ENCODE peak calls at places on chromosome 10, in five cellular contexts. One of them, this sample, is unnamed.

GRCh38 chr10:69101451-69102095 is 13.7 kb downstream of the SRGN start:
- DNase-seq in trophoblast cell: peak; percentile 31
- DNase-seq in H1: no peak
- DNase-seq in neuronal stem cell: no peak
- DNase-seq in mesenchymal stem cell: peak; percentile 9
- DNase-seq in this sample: no peak

GRCh38 chr10:121167534-121168243 is 316.5 kb downstream of the WDR11 start:
- DNase-seq in H1: no peak
- DNase-seq in neuronal stem cell: no peak
- DNase-seq in trophoblast cell: peak; percentile 45
- DNase-seq in mesenchymal stem cell: no peak
- DNase-seq in this sample: no peak

GRCh38 chr10:101687088-101687487 is 7.9 kb downstream of the FBXW4 start:
- DNase-seq in trophoblast cell: no peak
- DNase-seq in H1: no peak
- DNase-seq in mesenchymal stem cell: no peak
- DNase-seq in neuronal stem cell: no peak
- DNase-seq in this sample: no peak

GRCh38 chr10:1553951-1554350 is 183.4 kb downstream of the ADARB2 start:
- DNase-seq in H1: no peak
- DNase-seq in neuronal stem cell: no peak
- DNase-seq in trophoblast cell: no peak
- DNase-seq in mesenchymal stem cell: no peak
- DNase-seq in this sample: no peak

GRCh38 chr10:132158122-132158741 is 28.5 kb upstream of the DPYSL4 start:
- DNase-seq in mesenchymal stem cell: no peak
- DNase-seq in neuronal stem cell: peak; percentile 15
- DNase-seq in trophoblast cell: no peak
- DNase-seq in H1: no peak
- DNase-seq in this sample: peak; percentile 47

GRCh38 chr10:13990918-13991317 is 339.8 kb downstream of the FRMD4A start:
- DNase-seq in mesenchymal stem cell: no peak
- DNase-seq in trophoblast cell: no peak
- DNase-seq in H1: no peak
- DNase-seq in neuronal stem cell: no peak
- DNase-seq in this sample: no peak

GRCh38 chr10:98326621-98327027 is 58.6 kb upstream of the LOXL4 start:
- DNase-seq in H1: no peak
- DNase-seq in trophoblast cell: no peak
- DNase-seq in mesenchymal stem cell: no peak
- DNase-seq in neuronal stem cell: no peak
- DNase-seq in this sample: no peak

GRCh38 chr10:16901102-16901501 is 83.9 kb upstream of the RSU1 start:
- DNase-seq in neuronal stem cell: no peak
- DNase-seq in mesenchymal stem cell: no peak
- DNase-seq in H1: peak; percentile 9
- DNase-seq in trophoblast cell: no peak
- DNase-seq in this sample: peak; percentile 43

GRCh38 chr10:35579116-35579515 is 26.0 kb upstream of the GJD4 start:
- DNase-seq in neuronal stem cell: no peak
- DNase-seq in trophoblast cell: no peak
- DNase-seq in H1: no peak
- DNase-seq in mesenchymal stem cell: no peak
- DNase-seq in this sample: no peak

GRCh38 chr10:27844223-27844622 is 98.6 kb upstream of the MKX start:
- DNase-seq in trophoblast cell: no peak
- DNase-seq in H1: no peak
- DNase-seq in mesenchymal stem cell: no peak
- DNase-seq in neuronal stem cell: no peak
- DNase-seq in this sample: no peak
- H2BK12ac ChIP-seq in trophoblast cell: no peak overlapping the region
- H2BK12ac ChIP-seq in H1: no peak overlapping the region
- H2BK12ac ChIP-seq in mesenchymal stem cell: no peak overlapping the region
- H2BK12ac ChIP-seq in neuronal stem cell: no peak overlapping the region
- H2BK12ac ChIP-seq in this sample: no peak overlapping the region

DNA sequence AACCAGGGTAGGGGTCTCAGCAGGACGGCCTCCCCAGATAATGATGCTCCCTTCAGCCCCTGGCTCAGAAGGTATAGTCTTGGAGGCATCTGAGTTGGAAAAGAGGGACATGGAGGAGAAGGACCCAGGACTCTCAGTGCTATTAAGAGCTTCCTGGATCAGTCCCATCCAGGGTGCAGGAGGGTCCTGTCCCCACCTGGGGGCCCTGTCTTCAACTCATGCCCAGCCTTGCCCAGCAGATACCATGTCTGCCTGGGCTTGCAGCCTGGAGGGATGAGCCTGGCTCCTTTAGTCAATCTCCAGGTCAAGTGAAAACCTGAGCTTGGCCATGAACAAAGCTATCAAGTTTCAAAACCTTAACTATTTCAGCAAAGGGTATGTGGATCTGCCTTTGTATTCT is 67.6 kb downstream of the PRTFDC1 start:
- DNase-seq in neuronal stem cell: no peak
- DNase-seq in trophoblast cell: no peak
- DNase-seq in H1: no peak
- DNase-seq in mesenchymal stem cell: no peak
- DNase-seq in this sample: peak; percentile 36
- H4K91ac ChIP-seq in neuronal stem cell: no peak overlapping the region
- H4K91ac ChIP-seq in trophoblast cell: no peak overlapping the region
- H4K91ac ChIP-seq in H1: no peak overlapping the region
- H4K91ac ChIP-seq in mesenchymal stem cell: no peak overlapping the region
- H4K91ac ChIP-seq in this sample: no peak overlapping the region

GRCh38 chr10:33196377-33196706 is 138.1 kb downstream of the NRP1 start:
- DNase-seq in neuronal stem cell: no peak
- DNase-seq in mesenchymal stem cell: no peak
- DNase-seq in H1: no peak
- DNase-seq in trophoblast cell: no peak
- DNase-seq in this sample: no peak

GRCh38 chr10:33196710-33197406 is 137.6 kb downstream of the NRP1 start:
- DNase-seq in trophoblast cell: no peak
- DNase-seq in neuronal stem cell: no peak
- DNase-seq in mesenchymal stem cell: peak; percentile 23
- DNase-seq in H1: no peak
- DNase-seq in this sample: no peak

GRCh38 chr10:33201056-33201780 is 133.2 kb downstream of the NRP1 start:
- DNase-seq in H1: no peak
- DNase-seq in trophoblast cell: no peak
- DNase-seq in mesenchymal stem cell: no peak
- DNase-seq in neuronal stem cell: no peak
- DNase-seq in this sample: no peak

GRCh38 chr10:33199731-33200130 is 134.7 kb downstream of the NRP1 start:
- DNase-seq in neuronal stem cell: no peak
- DNase-seq in H1: no peak
- DNase-seq in trophoblast cell: no peak
- DNase-seq in mesenchymal stem cell: no peak
- DNase-seq in this sample: no peak

DNA sequence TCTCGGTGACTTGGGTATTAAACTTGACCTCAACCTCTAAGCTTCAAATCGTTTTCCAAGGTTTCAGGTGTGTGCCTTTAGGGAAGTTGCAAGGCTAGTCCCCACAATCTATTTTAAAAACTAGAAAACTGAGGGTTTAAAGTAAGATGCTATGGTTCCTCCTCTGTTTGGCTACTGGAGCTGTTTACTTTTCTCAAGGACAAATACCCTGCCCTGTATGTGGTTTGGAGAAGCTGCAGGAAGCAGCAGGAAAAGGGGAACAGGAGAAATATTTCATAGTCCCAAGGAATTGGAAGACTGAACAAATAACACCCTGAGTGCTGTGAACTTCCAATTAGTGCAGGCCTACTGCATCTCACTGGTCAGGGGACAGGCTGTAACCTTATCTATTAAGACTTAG is 135.9 kb downstream of the NRP1 start:
- DNase-seq in H1: no peak
- DNase-seq in mesenchymal stem cell: no peak
- DNase-seq in neuronal stem cell: no peak
- DNase-seq in trophoblast cell: no peak
- DNase-seq in this sample: no peak
- H2BK12ac ChIP-seq in H1: no peak overlapping the region
- H2BK12ac ChIP-seq in mesenchymal stem cell: no peak overlapping the region
- H2BK12ac ChIP-seq in neuronal stem cell: no peak overlapping the region
- H2BK12ac ChIP-seq in trophoblast cell: no peak overlapping the region
- H2BK12ac ChIP-seq in this sample: no peak overlapping the region

GRCh38 chr10:3524086-3524960 is 260.7 kb downstream of the KLF6 start:
- DNase-seq in mesenchymal stem cell: peak; percentile 21
- DNase-seq in trophoblast cell: peak; percentile 92
- DNase-seq in H1: no peak
- DNase-seq in neuronal stem cell: no peak
- DNase-seq in this sample: no peak

GRCh38 chr10:3527144-3527543 is 257.9 kb downstream of the KLF6 start:
- DNase-seq in trophoblast cell: no peak
- DNase-seq in H1: no peak
- DNase-seq in mesenchymal stem cell: peak; percentile 85
- DNase-seq in neuronal stem cell: no peak
- DNase-seq in this sample: no peak

GRCh38 chr10:3526721-3527120 is 258.3 kb downstream of the KLF6 start:
- DNase-seq in trophoblast cell: peak; percentile 60
- DNase-seq in neuronal stem cell: no peak
- DNase-seq in H1: no peak
- DNase-seq in mesenchymal stem cell: peak; percentile 94
- DNase-seq in this sample: no peak

GRCh38 chr10:3527869-3528268 is 257.1 kb downstream of the KLF6 start:
- DNase-seq in H1: no peak
- DNase-seq in neuronal stem cell: no peak
- DNase-seq in mesenchymal stem cell: peak; percentile 77
- DNase-seq in trophoblast cell: no peak
- DNase-seq in this sample: no peak

GRCh38 chr10:3525832-3526449 is 259.1 kb downstream of the KLF6 start:
- DNase-seq in neuronal stem cell: no peak
- DNase-seq in mesenchymal stem cell: peak; percentile 99
- DNase-seq in trophoblast cell: peak; percentile 92
- DNase-seq in H1: no peak
- DNase-seq in this sample: no peak
- H4K91ac ChIP-seq in neuronal stem cell: no peak overlapping the region
- H4K91ac ChIP-seq in mesenchymal stem cell: peak overlapping the region; percentile 94
- H4K91ac ChIP-seq in trophoblast cell: no peak overlapping the region
- H4K91ac ChIP-seq in H1: no peak overlapping the region
- H4K91ac ChIP-seq in this sample: no peak overlapping the region

DNA sequence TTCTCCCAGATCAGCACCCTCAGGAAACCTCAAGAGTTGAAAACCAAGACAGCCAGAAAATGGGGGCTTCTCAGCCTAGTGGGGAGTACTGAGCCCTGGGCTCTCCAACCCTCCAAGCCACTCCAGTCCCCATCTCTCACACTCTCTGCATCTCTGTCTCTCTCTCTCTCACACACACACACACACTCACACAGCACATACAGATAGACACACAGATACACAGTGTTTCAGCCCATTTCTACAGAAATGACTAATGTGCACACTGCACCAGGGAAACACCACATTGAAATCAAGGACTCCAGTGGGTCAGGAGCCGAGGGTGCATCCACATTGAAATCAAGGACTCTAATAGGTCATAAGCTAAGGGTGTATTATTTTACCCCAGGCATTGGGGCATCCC is 107.5 kb downstream of the MKI67 start:
- DNase-seq in trophoblast cell: no peak
- DNase-seq in mesenchymal stem cell: no peak
- DNase-seq in H1: no peak
- DNase-seq in neuronal stem cell: no peak
- DNase-seq in this sample: no peak
- H2BK12ac ChIP-seq in trophoblast cell: no peak overlapping the region
- H2BK12ac ChIP-seq in mesenchymal stem cell: no peak overlapping the region
- H2BK12ac ChIP-seq in H1: no peak overlapping the region
- H2BK12ac ChIP-seq in neuronal stem cell: no peak overlapping the region
- H2BK12ac ChIP-seq in this sample: no peak overlapping the region

GRCh38 chr10:33258951-33259350 is 75.5 kb downstream of the NRP1 start:
- DNase-seq in neuronal stem cell: peak; percentile 26
- DNase-seq in H1: no peak
- DNase-seq in mesenchymal stem cell: peak; percentile 75
- DNase-seq in trophoblast cell: peak; percentile 62
- DNase-seq in this sample: no peak

GRCh38 chr10:33262871-33263270 is 71.6 kb downstream of the NRP1 start:
- DNase-seq in mesenchymal stem cell: no peak
- DNase-seq in H1: no peak
- DNase-seq in neuronal stem cell: no peak
- DNase-seq in trophoblast cell: no peak
- DNase-seq in this sample: no peak

GRCh38 chr10:33263453-33263852 is 71.0 kb downstream of the NRP1 start:
- DNase-seq in neuronal stem cell: no peak
- DNase-seq in mesenchymal stem cell: peak; percentile 19
- DNase-seq in H1: no peak
- DNase-seq in trophoblast cell: peak; percentile 33
- DNase-seq in this sample: no peak

GRCh38 chr10:33257439-33257838 is 77.0 kb downstream of the NRP1 start:
- DNase-seq in neuronal stem cell: no peak
- DNase-seq in trophoblast cell: no peak
- DNase-seq in mesenchymal stem cell: no peak
- DNase-seq in H1: no peak
- DNase-seq in this sample: no peak

DNA sequence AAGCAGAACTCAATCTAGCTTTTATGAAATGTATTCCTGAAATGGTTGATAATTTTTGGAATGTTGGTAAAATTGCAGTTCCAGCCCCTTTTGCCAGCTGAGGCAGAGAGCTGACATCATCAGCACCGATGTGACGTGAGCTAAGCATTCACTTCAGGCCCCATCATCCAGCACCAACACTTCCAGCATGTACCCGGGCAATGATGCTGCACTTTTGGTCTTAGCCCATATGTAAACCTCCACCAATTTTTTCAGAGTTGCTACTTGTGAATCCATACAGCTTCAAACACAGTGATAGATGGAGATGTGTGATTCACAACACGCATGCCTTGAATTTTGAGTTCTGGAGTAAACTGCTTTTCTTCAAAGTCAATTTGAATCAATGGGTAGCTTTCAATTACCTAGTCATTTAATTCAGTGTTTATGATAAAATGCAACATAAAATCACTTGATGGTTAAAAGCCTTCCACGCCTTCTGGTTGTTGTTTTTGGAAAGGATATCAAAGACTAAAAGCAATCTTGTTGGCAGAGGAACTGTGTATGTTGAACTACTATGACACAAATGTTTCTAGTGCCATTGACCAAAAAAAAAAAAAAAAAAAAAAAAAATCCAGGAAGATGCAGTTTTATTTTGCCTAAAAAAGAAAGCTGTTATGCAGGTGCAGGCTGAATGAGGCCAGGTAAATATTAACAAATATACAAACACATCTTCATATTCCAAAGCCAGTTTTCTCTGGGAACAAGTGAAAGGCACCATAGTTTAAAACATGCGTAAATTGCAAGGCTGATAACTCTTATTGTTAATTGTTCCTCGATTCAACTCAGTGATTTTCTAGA is 73.8 kb downstream of the NRP1 start:
- DNase-seq in H1: no peak
- DNase-seq in mesenchymal stem cell: no peak
- DNase-seq in trophoblast cell: no peak
- DNase-seq in neuronal stem cell: no peak
- DNase-seq in this sample: no peak
- H4K91ac ChIP-seq in H1: no peak overlapping the region
- H4K91ac ChIP-seq in mesenchymal stem cell: peak overlapping the region; percentile 82
- H4K91ac ChIP-seq in trophoblast cell: no peak overlapping the region
- H4K91ac ChIP-seq in neuronal stem cell: no peak overlapping the region
- H4K91ac ChIP-seq in this sample: no peak overlapping the region

This sample was measured in H9.